ENCODE peak calls at places on chromosomes 13 and 19, in five cellular contexts. L is A549; N is HCT116; X is CD4-positive, alpha-beta T cell; P is tibial artery. M is an unnamed sample.

GRCh38 chr13:23321534-23322241 is 111.8 kb downstream of the SACS start:
- DNase-seq in N (peak; percentile 26), L (peak; percentile 49), P (peak; percentile 74), X (no peak), M (peak; percentile 26)

GRCh38 chr19:14563989-14564650 is 7.7 kb downstream of the NDUFB7 start:
- DNase-seq in X (peak; percentile 67), N (peak; percentile 68), L (peak; percentile 11), P (no peak), M (no peak)

GRCh38 chr19:46764817-46765291 is 18.6 kb upstream of the STRN4 start:
- DNase-seq in X (no peak), P (no peak), L (no peak), N (no peak), M (no peak)

GRCh38 chr19:49870309-49870901 is 3.0 kb upstream of the PNKP start:
- DNase-seq in P (no peak), X (no peak), N (no peak), L (no peak), M (no peak)

GRCh38 chr19:7871530-7872305 is 2.5 kb downstream of the PRR36 start:
- DNase-seq in P (peak; percentile 91), X (peak; percentile 96), L (peak; percentile 60), N (peak; percentile 96), M (peak; percentile 93)

GRCh38 chr13:105273665-105274222 is 1261.7 kb downstream of the EFNB2 start:
- DNase-seq in N (no peak), X (no peak), P (no peak), L (no peak), M (no peak)

GRCh38 chr13:28492527-28493367 is 2.2 kb downstream of the FLT1 start:
- DNase-seq in X (peak; percentile 65), P (no peak), N (no peak), L (no peak), M (no peak)

GRCh38 chr19:6604906-6605305 is 14.0 kb upstream of the CD70 start:
- DNase-seq in P (no peak), X (no peak), L (no peak), N (no peak), M (no peak)

GRCh38 chr13:30872685-30873443 is 33.2 kb upstream of the MEDAG start:
- DNase-seq in L (no peak), P (peak; percentile 87), X (no peak), N (no peak), M (no peak)

GRCh38 chr13:56706485-56706884 is 434.2 kb upstream of the PRR20A start:
- DNase-seq in X (no peak), L (no peak), N (no peak), P (no peak), M (no peak)

GRCh38 chr19:43610493-43610892 is 1.4 kb upstream of the SRRM5 start:
- DNase-seq in N (no peak), P (no peak), L (no peak), X (no peak), M (no peak)

GRCh38 chr19:2607712-2608601 is 94.5 kb downstream of the GNG7 start:
- DNase-seq in L (no peak), P (no peak), N (no peak), X (peak; percentile 84), M (no peak)

GRCh38 chr13:31050486-31051400 is 111.0 kb downstream of the HSPH1 start:
- DNase-seq in X (no peak), L (no peak), P (peak; percentile 39), N (no peak), M (no peak)

GRCh38 chr19:18433735-18434398 is 4.1 kb downstream of the ISYNA1 start:
- DNase-seq in P (no peak), N (no peak), X (no peak), L (no peak), M (no peak)

GRCh38 chr13:48403151-48403631 is 9.7 kb downstream of the LPAR6 start:
- DNase-seq in N (no peak), X (no peak), P (no peak), L (no peak), M (no peak)

GRCh38 chr13:74966814-74967213 is 515.2 kb downstream of the TBC1D4 start:
- DNase-seq in N (no peak), P (no peak), X (no peak), L (no peak), M (no peak)

GRCh38 chr19:590396-590745 is 690 bp downstream of the HCN2 start:
- DNase-seq in P (no peak), N (no peak), X (no peak), L (no peak), M (no peak)

GRCh38 chr19:17406039-17406886 is 833 bp upstream of the BST2 start:
- DNase-seq in P (no peak), L (no peak), N (no peak), X (no peak), M (no peak)

GRCh38 chr13:43136940-43137574 is 113.7 kb downstream of the DNAJC15 start:
- DNase-seq in P (no peak), X (no peak), N (no peak), L (no peak), M (no peak)

GRCh38 chr13:20487927-20488326 is 37.7 kb downstream of the CRYL1 start:
- DNase-seq in L (no peak), P (no peak), X (no peak), N (no peak), M (no peak)

GRCh38 chr19:2048959-2049740 is 1.9 kb downstream of the MKNK2 start:
- DNase-seq in L (no peak), P (peak; percentile 88), N (no peak), X (no peak), M (no peak)

GRCh38 chr13:27919934-27920676 is at the start of gene PDX1:
- DNase-seq in X (no peak), N (no peak), L (peak; percentile 71), P (no peak), M (no peak)

GRCh38 chr19:48329167-48329891 is 4.0 kb downstream of the EMP3 start:
- DNase-seq in L (no peak), X (peak; percentile 48), P (no peak), N (no peak), M (no peak)

GRCh38 chr13:39374741-39375189 is 228.2 kb downstream of the LHFPL6 start:
- DNase-seq in X (no peak), L (no peak), P (no peak), N (no peak), M (peak; percentile 19)

GRCh38 chr13:103471896-103472295 is 405.7 kb upstream of the SLC10A2 start:
- DNase-seq in X (no peak), N (no peak), L (no peak), P (no peak), M (no peak)

GRCh38 chr19:4390862-4391693 is 9.3 kb downstream of the SH3GL1 start:
- DNase-seq in L (no peak), N (no peak), P (peak; percentile 65), X (no peak), M (no peak)

GRCh38 chr19:49672131-49672919 is 4.7 kb upstream of the PRMT1 start:
- DNase-seq in X (peak; percentile 58), L (peak; percentile 97), P (peak; percentile 82), N (peak; percentile 71), M (no peak)

GRCh38 chr13:48804836-48805601 is 151.3 kb downstream of the CYSLTR2 start:
- DNase-seq in N (no peak), L (no peak), P (no peak), X (no peak), M (no peak)

GRCh38 chr19:14165986-14166385 is 29.6 kb upstream of the ASF1B start:
- DNase-seq in L (no peak), N (no peak), P (no peak), X (no peak), M (no peak)

GRCh38 chr19:3116621-3117020 is 19.2 kb upstream of the GNA15 start:
- DNase-seq in P (no peak), X (no peak), L (no peak), N (no peak), M (no peak)

GRCh38 chr13:70457474-70457873 is 349.2 kb upstream of the KLHL1 start:
- DNase-seq in N (no peak), P (no peak), L (no peak), X (no peak), M (no peak)

GRCh38 chr19:2455481-2456300 is 1.1 kb downstream of the LMNB2 start:
- DNase-seq in P (no peak), N (no peak), X (no peak), L (no peak), M (no peak)

GRCh38 chr19:52140077-52140710 is 456 bp upstream of the ZNF616 start:
- DNase-seq in P (no peak), L (no peak), N (no peak), X (no peak), M (no peak)

GRCh38 chr19:52138614-52139290 is 986 bp downstream of the ZNF616 start:
- DNase-seq in P (no peak), L (no peak), N (no peak), X (no peak), M (no peak)

GRCh38 chr19:52142001-52142595 is 2.4 kb upstream of the ZNF616 start:
- DNase-seq in N (no peak), X (no peak), L (no peak), P (no peak), M (peak; percentile 95)

DNA sequence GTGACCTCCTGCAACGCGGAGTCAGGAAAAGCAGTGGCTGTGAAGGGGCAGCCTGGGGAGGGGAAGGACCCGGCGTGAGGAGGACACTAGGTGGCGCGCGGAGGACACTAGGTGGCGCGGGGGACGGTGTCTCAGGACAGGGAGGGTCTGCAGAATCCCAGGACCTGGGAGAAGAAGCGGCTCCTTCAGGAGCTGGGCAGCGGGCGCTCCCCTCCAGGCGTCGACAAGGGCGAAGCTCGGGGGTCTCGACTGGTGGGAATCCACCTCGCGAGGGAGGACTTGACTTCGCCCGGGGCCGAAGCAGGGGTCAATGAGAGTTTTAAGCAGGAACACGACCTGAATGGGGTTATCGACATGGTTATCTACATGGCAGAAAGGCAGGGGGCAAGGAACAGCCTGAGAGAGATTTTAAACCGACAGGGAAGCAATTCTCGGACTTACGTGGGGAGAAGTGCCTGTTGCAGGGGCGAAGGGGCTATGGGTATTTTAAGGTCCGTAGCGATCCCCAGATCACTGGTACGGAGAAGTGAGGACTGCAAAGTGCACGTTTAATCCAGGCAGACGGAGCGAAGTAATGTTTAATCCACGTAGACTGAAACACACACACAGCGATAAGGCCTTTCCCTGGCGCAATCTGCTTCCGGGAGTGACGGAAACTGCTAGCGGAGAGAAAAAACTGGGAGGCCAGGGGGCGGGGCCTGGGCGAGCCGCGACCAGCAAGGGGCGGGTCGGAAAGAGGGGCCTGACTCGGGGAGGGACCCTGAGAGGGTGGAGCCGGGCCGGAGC is at the start of gene ZNF616:
- DNase-seq in X (peak; percentile 96), N (peak; percentile 85), L (peak; percentile 60), P (peak; percentile 99), M (peak; percentile 49)
- H3K9me3 ChIP-seq in X (no peaks in the 10 kb centered on the region), N (peaks cover 14% of the 10 kb centered on the region), L (peaks cover 89% of the 10 kb centered on the region), P (no peaks in the 10 kb centered on the region), M (peaks cover 11% of the 10 kb centered on the region)

DNA sequence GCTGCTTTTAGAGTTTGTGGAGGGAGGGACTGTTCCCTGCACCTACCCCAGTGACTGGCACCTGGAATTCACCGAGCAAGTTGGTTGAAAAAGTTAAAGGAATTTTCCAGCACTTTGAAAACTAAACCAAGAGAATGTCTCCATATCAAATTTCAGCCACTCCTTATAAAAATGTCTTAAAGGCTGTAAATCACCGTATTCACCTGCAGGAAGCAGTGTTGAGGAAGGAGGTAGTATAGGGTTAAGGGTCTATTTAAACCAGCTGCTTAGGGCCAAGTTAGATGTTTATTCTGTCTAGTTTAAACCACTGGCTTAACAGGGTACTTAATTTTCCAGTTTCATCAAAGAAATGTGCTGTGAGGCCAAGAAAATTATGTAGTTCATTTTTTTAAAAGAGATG is 3.8 kb upstream of the RAB20 start:
- DNase-seq in N (no peak), X (no peak), L (no peak), P (no peak), M (no peak)
- TF ChIP-seq CTCF in N (peak; percentile 53), X (no peak), L (no peak), P (no peak), M (no peak)

GRCh38 chr19:53576941-53577653 is 39.2 kb downstream of the ZNF331 start:
- DNase-seq in X (no peak), L (no peak), P (peak; percentile 12), N (no peak), M (no peak)
- H3K9me3 ChIP-seq in X (peaks cover 79% of the 10 kb centered on the region), L (peaks cover 98% of the 10 kb centered on the region), P (peaks cover 5% of the 10 kb centered on the region), N (peaks cover 20% of the 10 kb centered on the region), M (peaks cover 22% of the 10 kb centered on the region)

GRCh38 chr13:91165758-91166157 is 181.7 kb upstream of the MIR17HG start:
- DNase-seq in P (no peak), X (no peak), L (no peak), N (no peak), M (no peak)
- TF ChIP-seq CTCF in P (no peak), X (no peak), L (no peak), N (no peak), M (no peak)

M was measured in keratinocyte.